ENCODE peak calls at places on chromosomes 1 and 21, in seven cellular contexts. O is A549, S is heart left ventricle, Y is HCT116, R is HepG2, N is GM12878, L is upper lobe of left lung. W is an unnamed sample.

GRCh38 chr1:31768939-31769704 is 5.0 kb upstream of the ADGRB2 start:
- ATAC-seq in O (no peak), S (no peak), Y (no peak), R (no peak), N (peak; percentile 84), L (no peak), W (no peak)

GRCh38 chr1:225368036-225368552 is 59.7 kb downstream of the LBR start:
- ATAC-seq in O (no peak), S (no peak), Y (no peak), R (no peak), N (no peak), L (no peak), W (no peak)

GRCh38 chr1:229572286-229572685 is 13.8 kb upstream of the ABCB10 start:
- ATAC-seq in O (no peak), S (no peak), Y (no peak), R (no peak), N (peak; percentile 38), L (no peak), W (no peak)

GRCh38 chr1:94358630-94359599 is 59.3 kb upstream of the ABCD3 start:
- ATAC-seq in O (no peak), S (peak; percentile 91), Y (no peak), R (no peak), N (no peak), L (no peak), W (no peak)

GRCh38 chr1:196361112-196361714 is 247.0 kb downstream of the KCNT2 start:
- ATAC-seq in O (peak; percentile 70), S (no peak), Y (peak; percentile 78), R (peak; percentile 38), N (no peak), L (no peak), W (no peak)

GRCh38 chr1:172976222-172977041 is 74.3 kb downstream of the TNFSF18 start:
- ATAC-seq in O (peak; percentile 97), S (peak; percentile 31), Y (no peak), R (peak; percentile 99), N (no peak), L (no peak), W (no peak)

GRCh38 chr1:81517987-81518386 is 282.7 kb upstream of the ADGRL2 start:
- ATAC-seq in O (no peak), S (peak; percentile 73), Y (no peak), R (no peak), N (no peak), L (no peak), W (no peak)

GRCh38 chr1:228944991-228945390 is 209.7 kb downstream of the RHOU start:
- ATAC-seq in O (no peak), S (no peak), Y (peak; percentile 61), R (peak; percentile 54), N (no peak), L (no peak), W (no peak)

GRCh38 chr1:89946532-89946931 is 48.4 kb upstream of the ZNF326 start:
- ATAC-seq in O (no peak), S (no peak), Y (no peak), R (no peak), N (peak; percentile 44), L (no peak), W (no peak)

GRCh38 chr1:209884249-209884648 is 53.8 kb upstream of the SYT14 start:
- ATAC-seq in O (peak; percentile 18), S (no peak), Y (peak; percentile 31), R (no peak), N (peak; percentile 21), L (no peak), W (no peak)

GRCh38 chr1:178538192-178538916 is 25.4 kb downstream of the TEX35 start:
- ATAC-seq in O (peak; percentile 4), S (no peak), Y (no peak), R (peak; percentile 5), N (no peak), L (no peak), W (no peak)

GRCh38 chr1:96721053-96721381 is 567 bp upstream of the PTBP2 start:
- ATAC-seq in O (peak; percentile 9), S (no peak), Y (peak; percentile 4), R (peak; percentile 14), N (no peak), L (no peak), W (peak; percentile 9)

GRCh38 chr1:31796707-31797106 is 19.1 kb downstream of the SPOCD1 start:
- ATAC-seq in O (no peak), S (no peak), Y (no peak), R (no peak), N (no peak), L (no peak), W (no peak)

GRCh38 chr1:201917362-201918033 is 28.8 kb downstream of the SHISA4 start:
- ATAC-seq in O (peak; percentile 67), S (peak; percentile 68), Y (peak; percentile 25), R (peak; percentile 20), N (peak; percentile 21), L (peak; percentile 35), W (peak; percentile 60)

GRCh38 chr1:167501513-167502191 is 16.7 kb downstream of the CD247 start:
- ATAC-seq in O (no peak), S (no peak), Y (no peak), R (no peak), N (no peak), L (no peak), W (no peak)

GRCh38 chr1:156020293-156021086 is at the start of gene SSR2:
- ATAC-seq in O (peak; percentile 99), S (peak; percentile 98), Y (peak; percentile 94), R (peak; percentile 97), N (peak; percentile 100), L (peak; percentile 95), W (peak; percentile 98)

GRCh38 chr1:219876798-219877209 is 51.6 kb downstream of the SLC30A10 start:
- ATAC-seq in O (peak; percentile 68), S (no peak), Y (peak; percentile 91), R (peak; percentile 76), N (no peak), L (no peak), W (no peak)

GRCh38 chr1:64469121-64469520 is 808 bp upstream of the CACHD1 start:
- ATAC-seq in O (no peak), S (no peak), Y (no peak), R (no peak), N (no peak), L (no peak), W (no peak)
- H3K4me3 ChIP-seq in O (peak overlapping the region; percentile 77), S (no peak overlapping the region), Y (no peak overlapping the region), R (no peak overlapping the region), N (no peak overlapping the region), L (peak overlapping the region; percentile 84), W (no peak overlapping the region)

DNA sequence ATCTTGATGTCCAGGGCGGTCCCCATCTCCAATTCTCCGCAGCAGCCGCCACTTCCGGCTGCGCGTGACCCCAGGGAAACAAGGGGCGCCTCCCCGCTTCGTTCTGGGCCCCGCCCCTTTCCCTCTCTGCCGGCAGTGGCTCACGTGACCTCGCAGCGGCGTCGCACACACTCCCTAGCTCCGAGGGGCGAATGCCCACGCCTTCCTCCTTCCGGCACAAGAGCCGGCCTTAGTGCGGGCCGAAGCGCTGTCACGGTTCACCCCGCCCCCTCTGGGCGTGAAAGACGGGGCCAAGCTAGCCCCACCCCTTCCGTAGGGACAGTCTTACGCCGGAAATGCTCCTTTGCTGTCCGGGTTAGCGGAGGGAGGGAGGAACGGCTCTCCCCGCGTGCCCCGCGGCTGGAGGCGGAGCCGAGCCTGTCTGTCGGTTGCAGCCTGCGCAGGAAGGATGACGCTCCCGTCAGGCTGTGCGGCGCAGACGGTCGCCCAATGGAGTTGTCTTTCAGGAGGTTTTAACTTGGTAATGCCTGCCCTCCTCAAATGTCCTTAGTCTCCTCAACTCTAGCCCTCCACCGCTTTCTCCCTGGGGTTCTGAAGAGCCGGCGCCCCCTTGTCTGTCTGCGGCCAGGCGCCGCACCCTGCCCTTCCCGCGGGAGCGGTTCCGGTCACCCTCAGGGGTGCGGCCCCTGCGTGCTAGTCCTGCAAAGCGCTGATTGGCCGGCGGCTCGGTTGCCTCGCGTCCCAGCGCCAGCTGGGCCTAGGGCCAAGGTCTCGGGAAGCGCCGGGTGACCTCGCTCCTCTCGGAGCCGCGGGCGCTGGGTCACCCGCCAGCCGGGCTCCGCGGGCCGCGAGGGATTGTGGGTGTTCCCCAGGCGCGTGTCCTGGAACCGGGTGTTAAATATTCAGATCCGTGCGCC is at the start of gene VPS26C:
- ATAC-seq in O (peak; percentile 95), S (peak; percentile 95), Y (peak; percentile 88), R (peak; percentile 91), N (peak; percentile 95), L (peak; percentile 100), W (peak; percentile 95)
- TF ChIP-seq POLR2A in O (peak; percentile 45), S (peak; percentile 16), Y (no peak), R (peak; percentile 76), N (peak; percentile 96), L (peak; percentile 92), W (peak; percentile 89)

DNA sequence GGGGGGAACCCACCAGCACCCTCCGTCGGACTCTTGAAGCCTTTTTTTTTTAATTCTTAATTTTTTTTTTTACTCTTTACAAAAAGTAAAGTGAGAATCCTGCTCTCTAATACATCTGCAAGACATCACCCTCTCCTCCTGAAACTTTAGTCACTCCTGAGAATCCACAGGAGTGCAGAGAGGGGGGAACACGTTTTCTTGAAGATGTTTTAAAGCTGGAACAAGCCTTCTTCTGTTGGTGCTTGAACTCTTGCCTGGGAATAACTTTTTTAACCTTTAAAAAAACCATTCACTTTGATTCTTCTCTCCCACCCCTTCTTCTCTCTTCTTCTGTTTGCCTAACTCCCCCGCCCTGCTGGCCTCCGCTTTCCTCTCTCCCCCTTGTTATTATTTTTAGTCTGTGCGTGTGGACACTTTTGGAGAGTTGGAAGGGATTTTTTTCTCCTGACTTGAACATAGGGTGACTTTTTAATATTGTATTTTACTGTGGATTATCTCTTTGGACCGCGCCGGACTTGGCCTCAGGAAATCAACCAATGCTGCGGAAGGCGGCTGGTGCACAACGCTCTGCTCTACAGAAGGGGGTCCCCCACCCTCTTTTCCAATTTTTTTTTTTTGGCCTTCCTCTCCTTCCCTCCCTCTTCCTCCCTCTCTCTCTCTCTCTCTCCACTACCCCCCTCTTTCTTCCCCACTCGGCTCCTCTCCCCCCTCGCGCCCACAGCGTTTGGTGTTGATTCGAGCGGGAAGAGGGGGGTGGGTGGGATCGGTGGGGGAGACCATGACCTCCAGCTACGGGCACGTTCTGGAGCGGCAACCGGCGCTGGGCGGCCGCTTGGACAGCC is at the start of gene PRRX1:
- ATAC-seq in O (no peak), S (peak; percentile 20), Y (no peak), R (no peak), N (no peak), L (no peak), W (no peak)
- H3K4me3 ChIP-seq in O (peak within 1 kb of the TSS; percentile 47), S (peak within 1 kb of the TSS; percentile 59), Y (no peak within 1 kb of the TSS), R (no peak within 1 kb of the TSS), N (no peak within 1 kb of the TSS), L (peak within 1 kb of the TSS; percentile 50), W (peak within 1 kb of the TSS; percentile 62)

DNA sequence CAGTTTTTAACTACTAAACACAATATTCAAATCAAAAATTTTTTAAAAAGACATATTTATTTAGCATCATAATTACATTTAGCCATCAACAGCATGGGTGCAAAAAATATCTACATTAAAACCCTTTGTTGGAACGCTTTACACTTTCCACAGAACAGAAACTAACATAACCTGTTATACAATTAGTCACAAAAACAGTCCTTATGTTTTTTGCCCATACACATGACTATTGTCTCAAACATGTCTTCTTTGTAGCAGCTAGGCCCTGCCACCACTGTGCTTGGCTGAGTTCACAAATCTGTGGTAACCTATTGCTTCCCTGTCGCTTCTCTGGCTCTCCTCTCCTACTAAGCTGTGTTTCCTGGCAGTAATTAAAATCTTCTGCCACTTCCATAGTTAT is 1350.0 kb upstream of the ADGRL2 start:
- ATAC-seq in O (no peak), S (no peak), Y (no peak), R (no peak), N (no peak), L (no peak), W (no peak)
- TF ChIP-seq POLR2A in O (no peak), S (no peak), Y (no peak), R (no peak), N (no peak), L (no peak), W (no peak)